ENCODE peak calls at places on chromosome 10, in six cellular contexts. H is neuronal stem cell, G is H9, D is IMR-90, Z is trophoblast cell, F is mesenchymal stem cell. N is an unnamed sample.

GRCh38 chr10:127069436-127069835 is 127.0 kb downstream of the INSYN2A start:
- DNase-seq in H (no peak), G (no peak), D (no peak), Z (no peak), F (no peak), N (peak)

GRCh38 chr10:128468462-128468861 is 342.2 kb upstream of the MKI67 start:
- DNase-seq in H (no peak), G (no peak), D (no peak), Z (no peak), F (no peak), N (no peak)

GRCh38 chr10:101041252-101041761 is 10.3 kb downstream of the SFXN3 start:
- DNase-seq in H (no peak), G (peak), D (peak), Z (peak), F (peak), N (no peak)

GRCh38 chr10:120131183-120131582 is 238.7 kb downstream of the SEC23IP start:
- DNase-seq in H (peak), G (peak), D (no peak), Z (peak), F (no peak), N (peak)

GRCh38 chr10:49279015-49279880 is 19.7 kb upstream of the C10orf71 start:
- DNase-seq in H (no peak), G (no peak), D (no peak), Z (no peak), F (no peak), N (no peak)

GRCh38 chr10:69728335-69728861 is 73.3 kb upstream of the COL13A1 start:
- DNase-seq in H (no peak), G (peak), D (peak), Z (no peak), F (peak), N (peak)

GRCh38 chr10:71338728-71339495 is 19.9 kb downstream of the SLC29A3 start:
- DNase-seq in H (no peak), G (no peak), D (no peak), Z (peak), F (no peak), N (no peak)

GRCh38 chr10:23914641-23915040 is 294.3 kb upstream of the KIAA1217 start:
- DNase-seq in H (no peak), G (no peak), D (no peak), Z (no peak), F (no peak), N (no peak)

GRCh38 chr10:18497955-18498354 is 153.4 kb downstream of the NSUN6 start:
- DNase-seq in H (no peak), G (no peak), D (no peak), Z (no peak), F (no peak), N (no peak)

GRCh38 chr10:22246680-22247391 is 29.0 kb upstream of the EBLN1 start:
- DNase-seq in H (no peak), G (no peak), D (peak), Z (peak), F (peak), N (no peak)

GRCh38 chr10:110699859-110700468 is 55.8 kb downstream of the RBM20 start:
- DNase-seq in H (no peak), G (no peak), D (no peak), Z (no peak), F (no peak), N (no peak)

GRCh38 chr10:6296456-6297214 is 93.9 kb downstream of the PFKFB3 start:
- DNase-seq in H (no peak), G (no peak), D (no peak), Z (peak), F (peak), N (no peak)

GRCh38 chr10:37754538-37755323 is 102.7 kb downstream of the ZNF248 start:
- DNase-seq in H (no peak), G (no peak), D (no peak), Z (peak), F (no peak), N (no peak)

GRCh38 chr10:104580321-104580720 is 60.8 kb upstream of the SORCS3 start:
- DNase-seq in H (no peak), G (no peak), D (peak), Z (no peak), F (no peak), N (no peak)

GRCh38 chr10:93495654-93496321 is 624 bp upstream of the CEP55 start:
- DNase-seq in H (no peak), G (no peak), D (no peak), Z (peak), F (peak), N (no peak)

GRCh38 chr10:24716295-24716694 is 7.4 kb downstream of the ARHGAP21 start:
- DNase-seq in H (no peak), G (no peak), D (no peak), Z (no peak), F (no peak), N (no peak)

GRCh38 chr10:109877546-109877945 is 45.8 kb downstream of the XPNPEP1 start:
- DNase-seq in H (no peak), G (no peak), D (no peak), Z (no peak), F (no peak), N (no peak)

DNA sequence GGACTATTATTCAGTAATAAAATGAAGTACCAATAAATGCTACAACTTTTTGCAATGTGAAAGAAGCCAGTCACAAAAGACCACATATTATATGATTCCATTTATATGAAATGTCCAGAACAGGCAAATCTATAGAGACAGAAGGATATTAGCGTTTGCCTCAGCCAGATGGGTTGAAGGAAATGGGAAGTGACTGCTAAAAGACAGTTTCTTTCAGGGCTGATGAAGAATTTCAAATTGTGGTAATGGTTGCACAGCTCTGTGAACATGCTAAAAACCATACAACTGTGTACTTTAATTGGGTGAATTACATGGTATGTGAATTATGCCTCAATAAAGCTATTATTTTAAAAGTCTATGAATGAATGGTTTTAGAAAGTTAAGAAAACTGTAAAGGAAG is 23.9 kb upstream of the REEP3 start:
- DNase-seq in H (no peak), G (no peak), D (no peak), Z (no peak), F (no peak), N (no peak)
- H4K91ac ChIP-seq in H (no peak), G (no peak), D (no peak), Z (no peak), F (no peak), N (no peak)

DNA sequence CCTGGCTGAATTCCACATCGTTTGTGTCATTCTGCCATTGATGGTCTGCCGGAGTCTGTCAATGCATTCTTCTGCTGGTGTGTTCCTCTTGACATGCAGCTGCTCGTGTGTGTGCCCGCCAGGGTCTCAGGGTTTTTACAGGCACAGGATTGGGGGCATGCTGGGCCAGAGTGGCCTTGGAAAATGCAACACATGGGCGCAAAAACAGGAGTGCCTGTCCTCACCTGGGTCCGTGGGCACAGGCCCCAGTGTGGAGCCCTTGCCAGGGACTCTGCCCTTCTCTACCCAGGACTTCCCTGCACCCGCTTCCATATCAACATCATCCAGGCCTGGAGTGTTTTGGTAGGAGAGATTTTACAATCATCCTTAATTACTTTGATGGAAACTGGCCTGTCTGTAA is 340.7 kb downstream of the KIF20B start:
- DNase-seq in H (no peak), G (no peak), D (no peak), Z (no peak), F (no peak), N (no peak)
- H4K91ac ChIP-seq in H (no peak), G (no peak), D (no peak), Z (no peak), F (no peak), N (no peak)

GRCh38 chr10:132965411-132966057 is 23.2 kb upstream of the CFAP46 start:
- DNase-seq in H (no peak), G (no peak), D (no peak), Z (no peak), F (no peak), N (no peak)
- H4K91ac ChIP-seq in H (no peak), G (no peak), D (no peak), Z (no peak), F (no peak), N (no peak)

GRCh38 chr10:28869606-28870201 is 192.4 kb downstream of the BAMBI start:
- DNase-seq in H (no peak), G (no peak), D (no peak), Z (peak), F (no peak), N (no peak)
- H4K91ac ChIP-seq in H (no peak), G (no peak), D (no peak), Z (no peak), F (no peak), N (no peak)

DNA sequence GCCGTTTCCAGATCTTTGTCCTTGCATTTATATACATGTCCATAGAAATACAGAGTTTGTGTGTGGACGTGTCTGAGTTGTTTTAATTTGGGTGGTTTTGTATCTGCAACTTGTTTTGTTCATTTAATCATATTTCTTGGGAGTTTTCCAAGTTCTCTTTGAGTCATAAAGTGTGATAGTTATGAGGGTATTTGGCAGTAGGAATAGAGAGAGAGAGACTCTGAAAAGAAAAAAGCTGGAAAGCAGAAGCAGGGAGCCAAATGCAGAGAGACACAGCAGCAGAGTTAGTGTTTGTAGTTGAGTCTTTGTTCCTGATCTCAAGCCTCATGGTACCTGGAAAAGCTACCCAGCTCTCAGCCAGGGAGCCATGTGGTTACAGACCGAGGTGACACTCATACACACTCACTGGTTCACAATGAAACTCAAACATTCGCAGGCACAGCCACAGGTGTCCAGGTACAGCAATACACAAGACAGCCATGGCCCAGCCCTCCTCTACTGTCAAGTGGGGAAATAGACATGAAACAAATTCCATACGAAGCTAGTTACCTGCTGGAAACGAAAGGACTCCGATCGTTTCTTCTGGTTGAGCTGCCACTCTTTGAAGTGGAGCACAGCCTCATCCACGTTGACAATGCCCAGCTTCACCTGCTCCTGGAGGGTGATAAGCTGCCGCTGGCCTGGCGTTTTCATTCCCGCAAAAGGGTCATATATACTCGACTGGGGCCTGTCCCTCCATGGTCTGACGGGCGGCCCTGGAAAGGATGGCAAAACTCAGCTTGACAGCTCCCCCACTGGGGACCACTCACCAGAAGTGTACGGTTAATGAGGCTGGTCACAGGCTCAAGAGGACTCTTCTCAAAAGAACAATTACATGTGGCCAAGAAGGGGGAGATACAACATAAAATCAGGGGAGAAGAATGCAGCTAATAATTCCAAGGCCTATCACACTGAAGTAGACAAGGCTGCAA is 33.3 kb upstream of the TM9SF3 start:
- DNase-seq in H (no peak), G (no peak), D (peak), Z (no peak), F (no peak), N (no peak)
- H4K91ac ChIP-seq in H (no peak), G (no peak), D (no peak), Z (no peak), F (no peak), N (no peak)

DNA sequence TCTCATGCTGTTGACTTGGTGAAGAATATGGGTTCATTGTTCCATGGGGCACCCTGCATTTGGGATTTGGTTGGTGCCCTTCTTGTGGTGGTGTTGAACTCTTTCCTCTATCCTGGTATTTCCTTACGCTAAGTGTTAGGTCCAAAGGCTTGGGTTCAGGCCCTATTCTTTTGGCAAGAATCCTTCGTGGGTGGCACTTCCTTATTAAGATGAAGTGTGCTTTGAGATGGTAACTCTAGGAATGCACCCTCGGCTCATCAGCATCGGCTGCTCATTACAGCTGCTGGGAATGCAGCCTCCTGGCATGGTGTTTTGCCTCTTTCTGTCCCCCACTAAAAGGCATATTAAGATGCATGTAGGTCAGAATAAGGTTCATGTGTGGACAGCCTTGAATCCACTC is 380.7 kb downstream of the RPS24 start:
- DNase-seq in H (no peak), G (peak), D (no peak), Z (no peak), F (no peak), N (no peak)
- H4K91ac ChIP-seq in H (no peak), G (no peak), D (no peak), Z (no peak), F (no peak), N (no peak)